ENCODE peak calls at places on chromosomes 5 and 9, in nine cellular contexts. H is breast epithelium, M is A549, C is uterus, R is right lobe of liver, A is gastrocnemius medialis, E is testis, T is stomach, W is GM12892. B is an unnamed sample.

GRCh38 chr5:78621269-78621871 is 27.2 kb downstream of the LHFPL2 start:
- DNase-seq in A (no peak), R (no peak), W (no peak), C (no peak), T (no peak), E (no peak), H (no peak), M (peak; percentile 23), B (no peak)

GRCh38 chr9:136459425-136459824 is 19.8 kb upstream of the INPP5E start:
- DNase-seq in R (no peak), T (no peak), W (no peak), M (no peak), E (no peak), H (no peak), C (no peak), A (no peak), B (no peak)

GRCh38 chr9:137263506-137263905 is 8.4 kb downstream of the NELFB start:
- DNase-seq in W (no peak), C (no peak), T (no peak), R (no peak), A (no peak), H (no peak), M (no peak), E (no peak), B (no peak)

GRCh38 chr5:33319151-33319550 is 121.6 kb upstream of the TARS1 start:
- DNase-seq in A (no peak), M (no peak), T (no peak), R (no peak), E (no peak), W (no peak), H (no peak), C (no peak), B (no peak)

GRCh38 chr5:180137401-180138213 is 66.0 kb upstream of the RNF130 start:
- DNase-seq in W (no peak), M (no peak), T (peak; percentile 15), E (peak; percentile 9), C (no peak), R (no peak), A (no peak), H (peak; percentile 46), B (no peak)

GRCh38 chr9:132878695-132879064 is at the start of gene SPACA9:
- DNase-seq in H (peak; percentile 73), W (peak; percentile 41), E (peak; percentile 76), R (peak; percentile 64), C (peak; percentile 75), M (peak; percentile 63), T (peak; percentile 62), A (peak; percentile 14), B (peak; percentile 59)

GRCh38 chr5:102922839-102923477 is 167.9 kb downstream of the PAM start:
- DNase-seq in T (no peak), A (no peak), C (no peak), E (no peak), W (no peak), R (no peak), M (no peak), H (no peak), B (no peak)

GRCh38 chr5:176809544-176810083 is 745 bp upstream of the UNC5A start:
- DNase-seq in C (no peak), H (no peak), T (no peak), E (no peak), W (no peak), R (no peak), A (no peak), M (no peak), B (no peak)

GRCh38 chr9:110655723-110656641 is 12.6 kb upstream of the MUSK start:
- DNase-seq in R (no peak), H (no peak), M (no peak), T (no peak), W (no peak), A (peak; percentile 45), E (peak; percentile 32), C (peak; percentile 46), B (peak; percentile 77)

DNA sequence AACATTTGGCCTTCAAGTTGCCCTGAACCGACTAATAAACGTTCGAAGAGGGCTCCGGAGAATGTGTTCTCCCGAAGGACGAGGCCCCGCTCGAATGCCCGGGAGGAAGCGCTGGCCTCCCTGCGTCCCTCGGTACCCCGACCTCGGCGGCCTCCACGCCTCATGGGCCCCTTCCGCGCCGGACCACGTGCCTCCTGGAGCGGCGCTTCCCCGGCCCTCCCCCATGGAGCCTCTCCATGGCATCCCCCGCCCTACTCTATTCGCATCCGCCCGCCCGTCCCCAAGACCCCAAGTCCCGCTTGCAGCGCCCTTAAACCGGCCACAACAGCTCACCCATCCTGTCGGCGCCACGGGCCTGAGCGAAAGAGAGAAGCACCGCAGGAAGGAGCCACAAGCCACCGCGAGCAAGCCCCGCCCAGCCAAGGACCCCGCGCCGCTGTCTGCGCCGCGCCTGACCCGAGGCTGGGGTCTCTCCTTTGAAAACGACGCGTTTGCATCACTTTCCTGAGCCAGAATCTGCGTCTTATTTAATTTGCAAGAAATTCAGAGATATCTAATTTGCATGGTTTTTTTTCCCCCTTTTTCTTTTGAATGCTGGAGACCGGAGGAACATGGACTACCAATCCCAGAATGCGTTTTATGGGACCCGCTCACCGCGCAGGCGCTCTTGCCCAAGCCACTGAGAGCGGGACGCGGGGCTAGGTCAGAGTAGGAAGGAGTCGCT is at the start of gene RPS23:
- DNase-seq in R (peak; percentile 90), W (peak; percentile 54), A (peak; percentile 81), H (peak; percentile 88), M (peak; percentile 93), T (peak; percentile 91), C (peak; percentile 89), E (peak; percentile 94), B (peak; percentile 97)
- TF ChIP-seq POLR2A in R (peak; percentile 88), W (peak; percentile 99), A (peak; percentile 70), H (no peak), M (peak; percentile 76), T (no peak), C (peak; percentile 28), E (no peak), B (no peak)

GRCh38 chr9:70477146-70477745 is 62.8 kb upstream of the KLF9 start:
- DNase-seq in C (no peak), M (no peak), T (no peak), W (no peak), R (no peak), A (no peak), E (no peak), H (no peak), B (no peak)

GRCh38 chr9:70477907-70478480 is 63.5 kb upstream of the KLF9 start:
- DNase-seq in A (no peak), T (peak; percentile 63), M (no peak), W (no peak), C (no peak), H (no peak), E (no peak), R (no peak), B (no peak)

GRCh38 chr9:70479880-70480291 is 65.4 kb upstream of the KLF9 start:
- DNase-seq in W (no peak), C (no peak), M (no peak), E (no peak), H (no peak), R (no peak), T (peak; percentile 34), A (no peak), B (no peak)

GRCh38 chr9:70480405-70480980 is 66.0 kb upstream of the KLF9 start:
- DNase-seq in T (peak; percentile 87), H (peak; percentile 82), C (peak; percentile 86), E (peak; percentile 87), M (no peak), W (no peak), R (peak; percentile 87), A (peak; percentile 92), B (peak; percentile 94)

DNA sequence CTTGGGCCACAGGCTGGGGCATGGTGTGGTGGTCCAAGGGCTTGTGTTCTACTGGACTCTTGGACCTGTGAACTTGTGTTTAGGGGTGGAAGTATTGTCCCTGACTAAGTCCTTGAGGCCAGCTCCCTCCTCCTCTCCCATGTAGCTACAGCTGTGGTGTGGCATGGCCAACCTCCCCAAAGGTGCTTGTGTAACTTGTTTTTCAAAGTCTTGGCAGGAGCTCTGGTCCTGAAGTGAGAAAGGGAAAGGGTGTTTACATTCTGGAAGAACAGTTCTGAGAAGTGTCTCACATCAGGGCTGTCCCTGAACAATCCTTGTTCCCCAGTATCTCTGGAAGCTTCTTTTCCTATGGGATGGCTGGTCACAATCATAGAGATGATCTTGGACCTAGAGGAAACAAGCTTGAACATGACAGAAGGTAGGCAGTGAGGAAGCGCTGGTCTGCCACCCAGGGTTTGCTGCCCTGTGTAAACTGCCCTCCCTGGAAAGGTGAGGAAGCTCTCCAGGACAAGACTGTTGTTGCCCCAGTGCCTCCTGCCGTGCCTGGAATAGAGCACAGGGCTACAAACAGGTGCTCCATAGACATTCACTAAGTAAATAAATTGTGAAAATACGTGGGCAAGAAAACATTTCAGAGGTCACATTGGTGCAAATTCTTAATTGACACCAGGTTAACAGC is 64.6 kb upstream of the KLF9 start:
- DNase-seq in A (peak; percentile 80), T (peak; percentile 75), R (peak; percentile 87), E (no peak), W (no peak), M (no peak), C (no peak), H (peak; percentile 65), B (peak; percentile 87)
- TF ChIP-seq POLR2A in A (peak; percentile 67), T (no peak), R (peak; percentile 17), E (no peak), W (no peak), M (no peak), C (no peak), H (no peak), B (no peak)

DNA sequence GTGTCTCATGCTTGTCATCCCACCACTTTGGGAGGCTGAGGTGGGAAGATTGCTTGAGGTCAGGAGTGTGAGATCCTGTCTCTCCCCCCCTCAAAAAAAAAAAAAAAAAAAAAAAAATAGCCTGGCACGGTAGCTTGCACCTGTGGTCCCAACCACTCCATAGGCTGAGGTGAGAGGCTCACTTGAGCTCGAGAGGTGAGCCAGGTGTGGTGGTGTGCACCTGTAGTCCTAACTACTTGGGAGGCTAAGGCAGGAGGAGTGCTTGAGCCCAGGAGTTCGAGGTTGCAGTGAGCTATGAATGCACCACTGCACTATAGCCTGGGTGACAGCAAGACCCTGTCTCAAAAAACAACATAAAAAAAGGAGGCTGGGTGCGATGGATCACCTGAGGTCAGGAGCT is 9.7 kb upstream of the ETF1 start:
- DNase-seq in H (no peak), M (no peak), R (no peak), A (no peak), W (no peak), T (no peak), E (no peak), C (no peak), B (no peak)
- TF ChIP-seq POLR2A in H (no peak), M (no peak), R (no peak), A (no peak), W (no peak), T (no peak), E (no peak), C (no peak), B (no peak)

DNA sequence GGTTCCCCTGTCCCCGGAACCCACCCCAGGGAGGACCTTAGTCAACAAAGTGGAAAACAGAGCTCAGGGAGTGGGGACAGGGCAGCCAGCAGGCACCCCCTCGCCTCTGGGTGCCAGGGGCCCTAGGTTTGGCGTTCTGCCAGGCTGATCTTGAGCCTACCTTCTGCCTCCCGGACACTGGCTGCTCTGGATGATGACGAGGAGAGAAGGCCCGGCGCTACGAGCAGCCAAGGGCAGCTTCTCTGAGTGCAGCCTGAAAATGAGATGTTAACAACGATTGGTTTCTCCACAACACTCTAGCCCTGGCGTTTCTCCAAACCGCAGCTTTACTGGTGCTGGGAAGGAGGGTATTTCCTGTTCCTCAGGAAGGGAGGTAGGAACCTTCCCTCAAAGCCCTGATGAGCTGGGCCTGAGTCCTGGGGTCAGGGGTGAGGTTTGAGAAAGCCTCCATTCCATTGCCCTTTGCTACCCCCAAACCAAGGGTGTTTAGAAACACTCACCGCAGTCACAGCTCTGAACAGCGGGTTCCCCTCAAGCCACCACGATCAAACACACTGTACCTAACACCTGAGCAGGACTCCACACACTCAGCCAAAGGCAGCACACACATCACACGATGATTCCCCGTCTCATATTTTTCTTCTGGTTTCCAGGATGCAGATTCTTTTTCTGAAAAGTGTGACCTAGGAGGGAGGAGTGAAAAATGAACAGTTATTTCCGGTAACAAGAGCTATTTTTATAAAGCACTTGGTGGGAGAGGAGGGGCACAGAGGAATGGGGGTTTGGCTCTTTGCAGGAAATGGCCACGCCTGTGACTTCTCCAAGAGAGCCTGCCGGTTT is at the start of gene STING1:
- DNase-seq in H (peak; percentile 91), A (peak; percentile 29), W (no peak), M (no peak), E (peak; percentile 70), T (peak; percentile 85), C (peak; percentile 78), R (peak; percentile 65), B (peak; percentile 82)
- TF ChIP-seq POLR2A in H (no peak), A (no peak), W (no peak), M (no peak), E (no peak), T (no peak), C (no peak), R (no peak), B (no peak)